ENCODE peak calls at places on chromosomes 4 and X, in five cellular contexts. One of them, this sample, is unnamed.

GRCh38 chr4:38951598-38951997 is 80.6 kb downstream of the TMEM156 start:
- DNase-seq in cardiac fibroblast: no peak
- DNase-seq in caudate nucleus: no peak
- DNase-seq in NCI-H1092: no peak
- DNase-seq in stimulated activated CD4-positive, alpha-beta T cell treated with anti-CD3 and anti-CD28 coated beads, Interleukin-12 subunit alpha, Interleukin-12 subunit beta, amount 100 ng/mL, for 24 hours: no peak
- DNase-seq in this sample: no peak

GRCh38 chr4:109648266-109648996 is 54.8 kb downstream of the CASP6 start:
- DNase-seq in caudate nucleus: no peak
- DNase-seq in NCI-H1092: no peak
- DNase-seq in cardiac fibroblast: no peak
- DNase-seq in stimulated activated CD4-positive, alpha-beta T cell treated with anti-CD3 and anti-CD28 coated beads, Interleukin-12 subunit alpha, Interleukin-12 subunit beta, amount 100 ng/mL, for 24 hours: no peak
- DNase-seq in this sample: no peak

GRCh38 chrX:69161786-69162349 is 3.4 kb downstream of the PJA1 start:
- DNase-seq in cardiac fibroblast: no peak
- DNase-seq in NCI-H1092: no peak
- DNase-seq in stimulated activated CD4-positive, alpha-beta T cell treated with anti-CD3 and anti-CD28 coated beads, Interleukin-12 subunit alpha, Interleukin-12 subunit beta, amount 100 ng/mL, for 24 hours: no peak
- DNase-seq in caudate nucleus: no peak
- DNase-seq in this sample: no peak

GRCh38 chr4:73538162-73538561 is 56.6 kb downstream of the AFM start:
- DNase-seq in caudate nucleus: no peak
- DNase-seq in cardiac fibroblast: no peak
- DNase-seq in NCI-H1092: no peak
- DNase-seq in stimulated activated CD4-positive, alpha-beta T cell treated with anti-CD3 and anti-CD28 coated beads, Interleukin-12 subunit alpha, Interleukin-12 subunit beta, amount 100 ng/mL, for 24 hours: no peak
- DNase-seq in this sample: no peak

GRCh38 chrX:40651620-40652223 is 4.4 kb upstream of the CXorf38 start:
- DNase-seq in stimulated activated CD4-positive, alpha-beta T cell treated with anti-CD3 and anti-CD28 coated beads, Interleukin-12 subunit alpha, Interleukin-12 subunit beta, amount 100 ng/mL, for 24 hours: peak
- DNase-seq in caudate nucleus: peak
- DNase-seq in cardiac fibroblast: peak
- DNase-seq in NCI-H1092: peak
- DNase-seq in this sample: peak

GRCh38 chr4:47837582-47838294 is at the start of gene CORIN:
- DNase-seq in cardiac fibroblast: no peak
- DNase-seq in NCI-H1092: no peak
- DNase-seq in caudate nucleus: no peak
- DNase-seq in stimulated activated CD4-positive, alpha-beta T cell treated with anti-CD3 and anti-CD28 coated beads, Interleukin-12 subunit alpha, Interleukin-12 subunit beta, amount 100 ng/mL, for 24 hours: peak
- DNase-seq in this sample: no peak

GRCh38 chr4:121233982-121234381 is 69.9 kb upstream of the TNIP3 start:
- DNase-seq in cardiac fibroblast: no peak
- DNase-seq in caudate nucleus: no peak
- DNase-seq in NCI-H1092: no peak
- DNase-seq in stimulated activated CD4-positive, alpha-beta T cell treated with anti-CD3 and anti-CD28 coated beads, Interleukin-12 subunit alpha, Interleukin-12 subunit beta, amount 100 ng/mL, for 24 hours: no peak
- DNase-seq in this sample: no peak

GRCh38 chr4:83454626-83455025 is 997 bp downstream of the HELQ start:
- DNase-seq in NCI-H1092: no peak
- DNase-seq in caudate nucleus: no peak
- DNase-seq in cardiac fibroblast: peak
- DNase-seq in stimulated activated CD4-positive, alpha-beta T cell treated with anti-CD3 and anti-CD28 coated beads, Interleukin-12 subunit alpha, Interleukin-12 subunit beta, amount 100 ng/mL, for 24 hours: no peak
- DNase-seq in this sample: peak

GRCh38 chr4:136583567-136583966 is 948.7 kb downstream of the PCDH18 start:
- DNase-seq in stimulated activated CD4-positive, alpha-beta T cell treated with anti-CD3 and anti-CD28 coated beads, Interleukin-12 subunit alpha, Interleukin-12 subunit beta, amount 100 ng/mL, for 24 hours: no peak
- DNase-seq in NCI-H1092: no peak
- DNase-seq in cardiac fibroblast: no peak
- DNase-seq in caudate nucleus: no peak
- DNase-seq in this sample: no peak

GRCh38 chr4:57282556-57283310 is 172.5 kb upstream of the IGFBP7 start:
- DNase-seq in NCI-H1092: no peak
- DNase-seq in cardiac fibroblast: no peak
- DNase-seq in stimulated activated CD4-positive, alpha-beta T cell treated with anti-CD3 and anti-CD28 coated beads, Interleukin-12 subunit alpha, Interleukin-12 subunit beta, amount 100 ng/mL, for 24 hours: no peak
- DNase-seq in caudate nucleus: no peak
- DNase-seq in this sample: no peak

GRCh38 chr4:155629183-155629825 is 37.3 kb upstream of the GUCY1A1 start:
- DNase-seq in NCI-H1092: no peak
- DNase-seq in caudate nucleus: no peak
- DNase-seq in stimulated activated CD4-positive, alpha-beta T cell treated with anti-CD3 and anti-CD28 coated beads, Interleukin-12 subunit alpha, Interleukin-12 subunit beta, amount 100 ng/mL, for 24 hours: no peak
- DNase-seq in cardiac fibroblast: peak
- DNase-seq in this sample: peak

GRCh38 chrX:331145-331771 is 12.7 kb upstream of the GTPBP6 start:
- DNase-seq in NCI-H1092: peak
- DNase-seq in cardiac fibroblast: peak
- DNase-seq in stimulated activated CD4-positive, alpha-beta T cell treated with anti-CD3 and anti-CD28 coated beads, Interleukin-12 subunit alpha, Interleukin-12 subunit beta, amount 100 ng/mL, for 24 hours: no peak
- DNase-seq in caudate nucleus: no peak
- DNase-seq in this sample: peak

GRCh38 chr4:127997534-127998388 is 32.6 kb downstream of the ABHD18 start:
- DNase-seq in NCI-H1092: no peak
- DNase-seq in caudate nucleus: no peak
- DNase-seq in stimulated activated CD4-positive, alpha-beta T cell treated with anti-CD3 and anti-CD28 coated beads, Interleukin-12 subunit alpha, Interleukin-12 subunit beta, amount 100 ng/mL, for 24 hours: no peak
- DNase-seq in cardiac fibroblast: peak
- DNase-seq in this sample: peak

GRCh38 chr4:72997409-72997808 is 72.1 kb downstream of the COX18 start:
- DNase-seq in caudate nucleus: no peak
- DNase-seq in NCI-H1092: no peak
- DNase-seq in stimulated activated CD4-positive, alpha-beta T cell treated with anti-CD3 and anti-CD28 coated beads, Interleukin-12 subunit alpha, Interleukin-12 subunit beta, amount 100 ng/mL, for 24 hours: no peak
- DNase-seq in cardiac fibroblast: peak
- DNase-seq in this sample: no peak

GRCh38 chr4:139823345-139823744 is 157.7 kb downstream of the MGST2 start:
- DNase-seq in NCI-H1092: no peak
- DNase-seq in caudate nucleus: no peak
- DNase-seq in cardiac fibroblast: no peak
- DNase-seq in stimulated activated CD4-positive, alpha-beta T cell treated with anti-CD3 and anti-CD28 coated beads, Interleukin-12 subunit alpha, Interleukin-12 subunit beta, amount 100 ng/mL, for 24 hours: no peak
- DNase-seq in this sample: no peak

GRCh38 chrX:71910526-71911022 is at the start of gene NHSL2:
- DNase-seq in cardiac fibroblast: no peak
- DNase-seq in NCI-H1092: peak
- DNase-seq in caudate nucleus: no peak
- DNase-seq in stimulated activated CD4-positive, alpha-beta T cell treated with anti-CD3 and anti-CD28 coated beads, Interleukin-12 subunit alpha, Interleukin-12 subunit beta, amount 100 ng/mL, for 24 hours: peak
- DNase-seq in this sample: no peak

GRCh38 chrX:132795211-132795610 is 163.2 kb downstream of the HS6ST2 start:
- DNase-seq in NCI-H1092: no peak
- DNase-seq in caudate nucleus: no peak
- DNase-seq in stimulated activated CD4-positive, alpha-beta T cell treated with anti-CD3 and anti-CD28 coated beads, Interleukin-12 subunit alpha, Interleukin-12 subunit beta, amount 100 ng/mL, for 24 hours: no peak
- DNase-seq in cardiac fibroblast: no peak
- DNase-seq in this sample: no peak

GRCh38 chr4:168524006-168524405 is 27.2 kb downstream of the PALLD start:
- DNase-seq in caudate nucleus: no peak
- DNase-seq in cardiac fibroblast: peak
- DNase-seq in NCI-H1092: no peak
- DNase-seq in stimulated activated CD4-positive, alpha-beta T cell treated with anti-CD3 and anti-CD28 coated beads, Interleukin-12 subunit alpha, Interleukin-12 subunit beta, amount 100 ng/mL, for 24 hours: no peak
- DNase-seq in this sample: peak

GRCh38 chr4:150117629-150118028 is 39.4 kb downstream of the DCLK2 start:
- DNase-seq in cardiac fibroblast: no peak
- DNase-seq in caudate nucleus: no peak
- DNase-seq in NCI-H1092: no peak
- DNase-seq in stimulated activated CD4-positive, alpha-beta T cell treated with anti-CD3 and anti-CD28 coated beads, Interleukin-12 subunit alpha, Interleukin-12 subunit beta, amount 100 ng/mL, for 24 hours: no peak
- DNase-seq in this sample: no peak

This sample was measured in fibroblast of gingiva.